ENCODE peak calls at places on chromosomes 13 and 19, in seven cellular contexts. Z is IMR-90, W is lower lobe of right lung, A is hepatocyte, R is fibroblast of lung, B is Caco-2, S is tibial artery. E is an unnamed sample.

GRCh38 chr13:90400372-90400771 is 947.1 kb upstream of the MIR17HG start:
- DNase-seq in Z (no peak), W (no peak), A (no peak), R (no peak), B (no peak), S (no peak), E (no peak)

GRCh38 chr13:39051157-39051556 is 12.9 kb downstream of the NHLRC3 start:
- DNase-seq in Z (peak; percentile 50), W (no peak), A (peak; percentile 43), R (peak; percentile 25), B (no peak), S (no peak), E (peak; percentile 62)

GRCh38 chr19:29480507-29480906 is 45.3 kb upstream of the VSTM2B start:
- DNase-seq in Z (no peak), W (no peak), A (no peak), R (no peak), B (no peak), S (no peak), E (no peak)

GRCh38 chr19:5038631-5039271 is 69.8 kb downstream of the KDM4B start:
- DNase-seq in Z (peak; percentile 24), W (no peak), A (no peak), R (no peak), B (no peak), S (no peak), E (peak; percentile 37)

GRCh38 chr19:1069009-1069779 is 2.2 kb downstream of the ARHGAP45 start:
- DNase-seq in Z (no peak), W (peak; percentile 94), A (no peak), R (no peak), B (no peak), S (peak; percentile 76), E (no peak)

GRCh38 chr13:23866420-23867026 is 22.7 kb downstream of the MIPEP start:
- DNase-seq in Z (peak; percentile 15), W (no peak), A (no peak), R (peak; percentile 15), B (no peak), S (no peak), E (peak; percentile 44)

GRCh38 chr19:15508035-15508710 is at the start of gene CYP4F22:
- DNase-seq in Z (no peak), W (no peak), A (no peak), R (no peak), B (no peak), S (no peak), E (no peak)

GRCh38 chr13:113904411-113904810 is 40.5 kb upstream of the GAS6 start:
- DNase-seq in Z (peak; percentile 43), W (no peak), A (peak; percentile 72), R (no peak), B (no peak), S (no peak), E (peak; percentile 47)

GRCh38 chr13:49303533-49304252 is 56.0 kb downstream of the CDADC1 start:
- DNase-seq in Z (no peak), W (no peak), A (no peak), R (no peak), B (no peak), S (peak; percentile 32), E (no peak)

GRCh38 chr13:73060251-73061160 is 1.7 kb downstream of the KLF5 start:
- DNase-seq in Z (peak; percentile 82), W (no peak), A (peak; percentile 55), R (peak; percentile 86), B (no peak), S (peak; percentile 23), E (peak; percentile 88)

GRCh38 chr19:52217576-52217975 is 27.7 kb downstream of the PPP2R1A start:
- DNase-seq in Z (no peak), W (no peak), A (no peak), R (no peak), B (no peak), S (no peak), E (no peak)

GRCh38 chr13:77810430-77810829 is 108.2 kb downstream of the EDNRB start:
- DNase-seq in Z (peak; percentile 34), W (no peak), A (no peak), R (peak; percentile 12), B (no peak), S (no peak), E (peak; percentile 62)

GRCh38 chr19:5355693-5356092 is 15.1 kb upstream of the PTPRS start:
- DNase-seq in Z (no peak), W (no peak), A (no peak), R (no peak), B (no peak), S (no peak), E (no peak)

GRCh38 chr13:32047088-32047487 is 15.5 kb downstream of the FRY start:
- DNase-seq in Z (no peak), W (no peak), A (no peak), R (no peak), B (no peak), S (no peak), E (no peak)

GRCh38 chr19:29504454-29504853 is 21.3 kb upstream of the VSTM2B start:
- DNase-seq in Z (no peak), W (peak; percentile 16), A (no peak), R (no peak), B (no peak), S (no peak), E (no peak)

GRCh38 chr19:35109395-35110112 is 6.1 kb upstream of the FXYD3 start:
- DNase-seq in Z (no peak), W (no peak), A (no peak), R (no peak), B (no peak), S (no peak), E (no peak)

GRCh38 chr19:45852941-45853340 is 10.0 kb downstream of the SYMPK start:
- DNase-seq in Z (no peak), W (peak; percentile 91), A (no peak), R (peak; percentile 10), B (no peak), S (no peak), E (peak; percentile 15)

GRCh38 chr19:32677657-32678056 is 2.0 kb downstream of the RGS9BP start:
- DNase-seq in Z (no peak), W (no peak), A (peak; percentile 75), R (no peak), B (no peak), S (no peak), E (no peak)
- TF ChIP-seq CTCF in Z (no peak), W (no peak), A (no peak), R (no peak), B (no peak), S (no peak), E (no peak)

GRCh38 chr13:98787986-98788385 is 35.5 kb upstream of the SLC15A1 start:
- DNase-seq in Z (no peak), W (no peak), A (no peak), R (no peak), B (no peak), S (no peak), E (no peak)
- H3K4me3 ChIP-seq in Z (no peak overlapping the region), W (no peak overlapping the region), A (no peak overlapping the region), R (no peak overlapping the region), B (no peak overlapping the region), S (no peak overlapping the region), E (no peak overlapping the region)

DNA sequence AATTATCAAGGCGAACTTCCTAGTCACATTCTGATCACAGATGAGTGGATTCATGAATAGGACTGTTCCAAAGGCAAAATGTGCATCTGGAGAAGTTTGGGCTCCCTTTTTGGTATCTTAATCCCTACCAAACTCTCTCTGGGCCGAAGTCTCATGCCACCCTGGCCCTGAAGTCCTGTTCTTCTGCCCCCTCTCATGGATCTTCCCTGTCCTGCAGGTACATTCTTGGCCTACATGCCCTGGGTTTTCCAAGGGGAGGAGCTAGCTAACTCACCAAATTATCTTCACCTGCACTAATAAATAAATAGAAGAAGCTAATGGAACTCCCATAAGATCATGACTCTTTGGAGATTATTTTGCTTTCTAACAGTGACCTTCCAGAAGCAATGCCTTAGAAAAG is 50.3 kb downstream of the SERTM1 start:
- DNase-seq in Z (no peak), W (no peak), A (no peak), R (no peak), B (no peak), S (no peak), E (no peak)
- TF ChIP-seq CTCF in Z (no peak), W (no peak), A (no peak), R (no peak), B (no peak), S (no peak), E (no peak)

DNA sequence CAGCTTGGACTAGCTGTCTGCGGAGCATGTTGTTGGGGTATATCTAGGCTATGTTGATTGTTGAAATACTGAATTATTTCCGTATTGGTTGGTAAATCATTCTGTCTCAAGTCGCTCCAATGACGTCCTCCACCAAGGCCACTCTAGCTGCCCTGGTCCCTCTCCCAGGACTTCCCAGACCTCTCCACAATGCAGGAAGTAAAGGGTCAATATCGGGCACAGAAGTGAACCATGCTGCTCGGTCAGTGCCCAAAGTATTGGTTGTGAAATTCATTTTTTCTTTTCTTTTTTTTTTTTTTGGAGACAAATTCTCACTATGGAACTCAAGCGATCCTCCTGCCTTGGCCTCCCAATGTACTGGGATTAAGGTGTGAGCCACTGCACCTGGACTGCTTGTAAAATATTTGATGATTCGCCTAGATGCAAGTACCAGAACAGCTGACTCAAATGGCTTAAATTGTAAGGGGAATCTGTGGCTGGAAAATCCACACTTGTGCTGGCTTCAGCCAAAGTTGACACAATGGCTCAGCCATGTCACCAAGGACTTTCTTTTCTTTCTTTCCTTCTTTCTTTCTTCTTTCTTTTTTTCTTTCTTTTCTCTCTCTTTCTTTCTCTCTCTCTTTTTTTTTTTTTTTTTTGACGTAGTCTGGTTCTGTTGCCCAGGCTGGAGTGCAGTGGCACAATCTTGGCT is 43.7 kb downstream of the NUMBL start:
- DNase-seq in Z (peak; percentile 42), W (peak; percentile 9), A (no peak), R (peak; percentile 36), B (no peak), S (no peak), E (peak; percentile 37)
- H3K4me3 ChIP-seq in Z (peak overlapping the region; percentile 1), W (no peak overlapping the region), A (no peak overlapping the region), R (peak overlapping the region; percentile 2), B (peak overlapping the region; percentile 29), S (no peak overlapping the region), E (peak overlapping the region; percentile 27)

GRCh38 chr19:36113895-36114762 is 546 bp downstream of the POLR2I start:
- DNase-seq in Z (peak; percentile 30), W (no peak), A (peak; percentile 61), R (peak; percentile 24), B (no peak), S (peak; percentile 32), E (peak; percentile 47)
- TF ChIP-seq CTCF in Z (peak; percentile 24), W (no peak), A (peak; percentile 4), R (no peak), B (peak; percentile 45), S (no peak), E (peak; percentile 11)

GRCh38 chr19:49335071-49335783 is at the start of gene CD37:
- DNase-seq in Z (no peak), W (peak; percentile 67), A (no peak), R (no peak), B (peak; percentile 29), S (no peak), E (no peak)
- H3K4me3 ChIP-seq in Z (no peak within 1 kb of the TSS), W (peak within 1 kb of the TSS; percentile 44), A (no peak within 1 kb of the TSS), R (no peak within 1 kb of the TSS), B (no peak within 1 kb of the TSS), S (peak within 1 kb of the TSS; percentile 21), E (no peak within 1 kb of the TSS)

DNA sequence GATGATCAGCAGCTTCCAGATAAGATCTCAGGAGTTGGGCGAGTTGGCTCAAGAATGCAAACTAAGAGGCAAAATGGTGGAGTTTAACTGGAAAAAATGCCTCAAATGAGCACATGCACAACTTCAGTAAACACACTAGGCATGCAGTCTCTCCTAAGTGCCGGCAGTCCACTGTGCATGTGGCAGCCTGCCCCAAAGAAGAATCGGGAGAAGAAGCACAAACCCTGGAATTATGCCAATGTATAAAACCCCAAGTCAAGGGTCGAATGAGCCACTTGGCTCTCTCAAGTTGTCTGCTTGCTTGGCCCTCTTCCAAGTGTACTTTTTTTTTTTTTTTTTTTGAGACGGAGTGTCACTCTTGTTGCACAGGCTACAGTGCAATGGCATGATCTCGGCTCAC is 53.3 kb upstream of the SLITRK1 start:
- DNase-seq in Z (no peak), W (no peak), A (no peak), R (no peak), B (no peak), S (no peak), E (no peak)
- TF ChIP-seq CTCF in Z (no peak), W (no peak), A (no peak), R (no peak), B (no peak), S (no peak), E (no peak)

E was measured in fibroblast of mammary gland.